ENCODE peak calls at places on chromosomes 12 and 14, in nine cellular contexts. W is pancreas; B is OCI-LY7; M is H9; T is fibroblast of lung; F is CD8-positive, alpha-beta T cell; N is SJSA1; S is IMR-90; A is K562. I is an unnamed sample.

GRCh38 chr12:32107376-32108267 is 975 bp downstream of the BICD1 start:
- DNase-seq in S (peak), F (peak), A (peak), N (peak), W (no peak), M (no peak), B (peak), T (peak), I (peak)

GRCh38 chr14:105941226-105942166 is 415.1 kb downstream of the TMEM121 start:
- DNase-seq in M (no peak), N (no peak), S (no peak), A (no peak), W (no peak), B (no peak), T (no peak), F (no peak), I (no peak)

GRCh38 chr14:89279649-89280232 is 137.3 kb downstream of the FOXN3 start:
- DNase-seq in N (no peak), A (no peak), M (no peak), W (no peak), S (no peak), T (no peak), F (no peak), B (no peak), I (no peak)

GRCh38 chr12:59742831-59743230 is 147.0 kb downstream of the SLC16A7 start:
- DNase-seq in S (peak), F (no peak), W (no peak), N (no peak), A (no peak), T (peak), B (no peak), M (no peak), I (no peak)

GRCh38 chr14:31059152-31059924 is 33.2 kb upstream of the STRN3 start:
- DNase-seq in B (no peak), W (peak), A (peak), M (no peak), N (no peak), F (no peak), T (peak), S (peak), I (no peak)

GRCh38 chr12:68886636-68887572 is 46.1 kb downstream of the CPM start:
- DNase-seq in S (no peak), A (no peak), F (no peak), W (no peak), M (no peak), B (no peak), N (peak), T (no peak), I (no peak)

GRCh38 chr14:79575032-79575431 is 636.3 kb downstream of the DIO2 start:
- DNase-seq in W (no peak), A (no peak), N (no peak), T (no peak), S (no peak), M (no peak), B (no peak), F (no peak), I (no peak)

GRCh38 chr14:54275997-54276396 is 120.8 kb upstream of the CDKN3 start:
- DNase-seq in T (no peak), W (no peak), S (no peak), F (no peak), M (no peak), N (no peak), A (no peak), B (no peak), I (no peak)

GRCh38 chr14:101118746-101119610 is 215.5 kb upstream of the RTL1 start:
- DNase-seq in S (no peak), M (no peak), A (no peak), B (no peak), W (no peak), T (no peak), N (no peak), F (no peak), I (no peak)

GRCh38 chr14:66444271-66444987 is 41.7 kb upstream of the CCDC196 start:
- DNase-seq in F (no peak), S (peak), B (no peak), M (no peak), A (no peak), T (peak), N (no peak), W (no peak), I (no peak)

GRCh38 chr14:56892959-56893358 is 82.7 kb upstream of the OTX2 start:
- DNase-seq in F (no peak), B (no peak), T (no peak), W (no peak), M (no peak), A (no peak), S (no peak), N (no peak), I (no peak)

GRCh38 chr12:22526836-22527235 is 17.5 kb downstream of the C2CD5 start:
- DNase-seq in B (no peak), N (no peak), W (no peak), T (no peak), A (no peak), F (no peak), S (no peak), M (no peak), I (no peak)

GRCh38 chr14:101584049-101584859 is 23.0 kb downstream of the DIO3 start:
- DNase-seq in B (no peak), W (peak), A (peak), M (no peak), S (no peak), T (no peak), F (no peak), N (no peak), I (no peak)

GRCh38 chr14:72318648-72319047 is 386.4 kb downstream of the RGS6 start:
- DNase-seq in W (no peak), F (no peak), N (no peak), A (no peak), S (no peak), M (no peak), B (no peak), T (no peak), I (no peak)

GRCh38 chr12:116804051-116804450 is 65.9 kb downstream of the RNFT2 start:
- DNase-seq in M (no peak), B (peak), S (no peak), N (no peak), T (no peak), F (no peak), W (no peak), A (no peak), I (no peak)
- H3K27ac ChIP-seq in M (no peak), B (peak), S (no peak), N (no peak), T (no peak), F (no peak), W (no peak), A (no peak), I (no peak)

DNA sequence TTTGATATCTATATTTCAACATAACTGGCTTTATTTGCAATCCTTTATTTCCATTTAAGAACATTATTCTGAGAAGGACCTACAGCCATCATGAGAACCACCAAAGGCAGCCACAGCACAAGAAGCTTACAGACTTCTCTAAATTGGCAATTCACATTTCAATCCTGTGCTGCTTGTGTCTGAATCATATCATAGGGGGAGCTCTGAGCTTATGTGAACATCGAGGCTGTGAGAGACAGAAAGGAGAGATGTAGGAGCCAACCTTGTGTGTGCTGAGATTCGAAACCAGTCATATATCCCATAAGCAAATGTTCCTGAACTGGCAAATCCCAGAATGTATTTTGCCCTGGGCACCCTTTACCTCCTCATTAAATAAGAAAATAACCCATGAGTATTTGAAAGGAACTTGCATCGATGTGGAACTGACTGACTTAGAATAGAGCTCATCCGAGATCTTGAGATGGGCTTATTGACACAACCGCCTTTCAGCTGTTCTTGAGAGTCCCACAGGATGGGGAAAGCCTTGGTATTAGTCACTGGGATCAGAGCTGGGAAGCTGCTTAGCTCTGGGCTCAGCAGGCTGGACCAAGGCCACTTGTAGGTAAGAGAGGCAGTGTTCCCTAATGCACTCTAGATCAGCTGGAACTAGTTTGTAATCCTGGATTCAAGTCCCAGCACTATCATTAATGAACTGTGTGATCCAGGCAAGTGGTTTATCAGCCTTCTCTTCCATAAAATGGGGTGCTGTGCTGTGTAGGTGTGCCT is 329.8 kb downstream of the CACNA1C start:
- DNase-seq in M (no peak), W (no peak), F (no peak), A (no peak), N (no peak), T (peak), S (peak), B (peak), I (no peak)
- H3K27ac ChIP-seq in M (no peak), W (no peak), F (no peak), A (no peak), N (peak), T (no peak), S (no peak), B (no peak), I (no peak)

GRCh38 chr12:8699714-8700113 is 1.9 kb downstream of the RIMKLB start:
- DNase-seq in A (peak), S (no peak), T (no peak), W (no peak), N (no peak), B (peak), F (no peak), M (no peak), I (no peak)
- H3K27ac ChIP-seq in A (peak), S (no peak), T (no peak), W (no peak), N (no peak), B (peak), F (no peak), M (no peak), I (no peak)

GRCh38 chr12:75481013-75481705 is 604 bp downstream of the GLIPR1 start:
- DNase-seq in T (peak), W (no peak), M (no peak), A (no peak), F (no peak), N (no peak), S (no peak), B (peak), I (no peak)
- H3K27ac ChIP-seq in T (peak), W (no peak), M (no peak), A (peak), F (peak), N (peak), S (peak), B (peak), I (no peak)

I was measured in substantia nigra.